ENCODE peak calls at places on chromosomes 1 and 21, in nine cellular contexts. R is fibroblast of lung, E is PC-3, A is mammary epithelial cell, W is trophoblast cell, O is neuronal stem cell, U is GM23248, G is H9, Z is endothelial cell of umbilical vein. Q is an unnamed sample.

GRCh38 chr21:40471103-40471502 is 375.9 kb downstream of the DSCAM start:
- DNase-seq in R (no peak), E (no peak), A (no peak), W (no peak), O (no peak), U (no peak), G (no peak), Z (no peak), Q (no peak)

GRCh38 chr1:31650161-31650560 is 5.5 kb upstream of the PEF1 start:
- DNase-seq in R (no peak), E (no peak), A (no peak), W (peak), O (no peak), U (no peak), G (no peak), Z (no peak), Q (no peak)

GRCh38 chr1:12544992-12545391 is 73.0 kb downstream of the DHRS3 start:
- DNase-seq in R (no peak), E (no peak), A (no peak), W (no peak), O (no peak), U (no peak), G (no peak), Z (peak), Q (no peak)

GRCh38 chr21:21137986-21138385 is 139.8 kb downstream of the NCAM2 start:
- DNase-seq in R (peak), E (no peak), A (no peak), W (peak), O (no peak), U (no peak), G (no peak), Z (no peak), Q (no peak)

GRCh38 chr1:235207202-235207565 is 46.1 kb upstream of the RBM34 start:
- DNase-seq in R (no peak), E (no peak), A (peak), W (no peak), O (no peak), U (no peak), G (no peak), Z (no peak), Q (no peak)

GRCh38 chr1:3548156-3548893 is 63.0 kb downstream of the MEGF6 start:
- DNase-seq in R (peak), E (no peak), A (no peak), W (peak), O (no peak), U (no peak), G (no peak), Z (no peak), Q (no peak)

GRCh38 chr1:47295579-47295978 is 18.4 kb downstream of the STIL start:
- DNase-seq in R (no peak), E (no peak), A (no peak), W (no peak), O (no peak), U (no peak), G (no peak), Z (no peak), Q (no peak)

GRCh38 chr1:157152510-157152909 is 14.3 kb upstream of the ETV3 start:
- DNase-seq in R (no peak), E (no peak), A (no peak), W (no peak), O (no peak), U (no peak), G (no peak), Z (no peak), Q (no peak)

GRCh38 chr1:39898648-39899603 is 2.8 kb downstream of the MYCL start:
- DNase-seq in R (peak), E (peak), A (no peak), W (peak), O (peak), U (peak), G (peak), Z (peak), Q (peak)

GRCh38 chr1:38784452-38785284 is 74.9 kb downstream of the RRAGC start:
- DNase-seq in R (no peak), E (no peak), A (no peak), W (no peak), O (no peak), U (no peak), G (no peak), Z (no peak), Q (no peak)

GRCh38 chr1:190168116-190168515 is 309.5 kb downstream of the BRINP3 start:
- DNase-seq in R (peak), E (peak), A (peak), W (peak), O (no peak), U (no peak), G (no peak), Z (peak), Q (no peak)

GRCh38 chr1:98482611-98483010 is 178.9 kb upstream of the SNX7 start:
- DNase-seq in R (no peak), E (no peak), A (no peak), W (no peak), O (no peak), U (no peak), G (no peak), Z (no peak), Q (no peak)

GRCh38 chr1:209207701-209208286 is 375.7 kb upstream of the CAMK1G start:
- DNase-seq in R (peak), E (peak), A (peak), W (peak), O (peak), U (peak), G (peak), Z (peak), Q (peak)

GRCh38 chr1:91827094-91828006 is 58.6 kb downstream of the TGFBR3 start:
- DNase-seq in R (no peak), E (no peak), A (peak), W (peak), O (no peak), U (peak), G (no peak), Z (no peak), Q (no peak)

GRCh38 chr1:15213333-15213732 is 33.7 kb upstream of the FHAD1 start:
- DNase-seq in R (peak), E (no peak), A (no peak), W (peak), O (peak), U (no peak), G (no peak), Z (no peak), Q (no peak)

GRCh38 chr1:235917267-235917811 is 50.6 kb upstream of the LYST start:
- DNase-seq in R (peak), E (peak), A (peak), W (peak), O (no peak), U (peak), G (no peak), Z (peak), Q (no peak)

GRCh38 chr1:211613951-211614350 is 35.0 kb upstream of the SLC30A1 start:
- DNase-seq in R (no peak), E (no peak), A (no peak), W (peak), O (no peak), U (no peak), G (no peak), Z (no peak), Q (no peak)

GRCh38 chr1:1181938-1182410 is 8.3 kb downstream of the TTLL10 start:
- DNase-seq in R (no peak), E (no peak), A (no peak), W (no peak), O (no peak), U (no peak), G (peak), Z (no peak), Q (peak)

GRCh38 chr1:150553392-150554085 is 4.3 kb downstream of the ADAMTSL4 start:
- DNase-seq in R (no peak), E (no peak), A (no peak), W (no peak), O (no peak), U (no peak), G (peak), Z (no peak), Q (no peak)

GRCh38 chr21:37198989-37199924 is 67.9 kb downstream of the VPS26C start:
- DNase-seq in R (peak), E (peak), A (peak), W (peak), O (no peak), U (peak), G (no peak), Z (peak), Q (no peak)

GRCh38 chr1:168876830-168877229 is 147.8 kb upstream of the DPT start:
- DNase-seq in R (no peak), E (no peak), A (no peak), W (no peak), O (no peak), U (no peak), G (no peak), Z (no peak), Q (no peak)

GRCh38 chr1:24340770-24341169 is 21.6 kb downstream of the GRHL3 start:
- DNase-seq in R (no peak), E (no peak), A (no peak), W (no peak), O (no peak), U (no peak), G (no peak), Z (no peak), Q (no peak)

GRCh38 chr1:193104496-193104905 is 713 bp downstream of the GLRX2 start:
- DNase-seq in R (no peak), E (peak), A (peak), W (peak), O (no peak), U (peak), G (peak), Z (no peak), Q (peak)

GRCh38 chr1:94325379-94326302 is 88.3 kb upstream of the ARHGAP29 start:
- DNase-seq in R (peak), E (peak), A (peak), W (peak), O (no peak), U (peak), G (no peak), Z (peak), Q (no peak)

GRCh38 chr1:6438047-6438525 is 13.5 kb downstream of the ESPN start:
- DNase-seq in R (peak), E (peak), A (peak), W (peak), O (peak), U (peak), G (peak), Z (peak), Q (peak)

GRCh38 chr1:4375812-4376211 is 278.6 kb upstream of the AJAP1 start:
- DNase-seq in R (no peak), E (no peak), A (no peak), W (no peak), O (no peak), U (no peak), G (no peak), Z (no peak), Q (no peak)

GRCh38 chr1:36304521-36304920 is 1.6 kb upstream of the SH3D21 start:
- DNase-seq in R (no peak), E (no peak), A (no peak), W (peak), O (no peak), U (no peak), G (no peak), Z (no peak), Q (no peak)

GRCh38 chr1:46547481-46548383 is 3.7 kb downstream of the KNCN start:
- DNase-seq in R (peak), E (peak), A (peak), W (peak), O (no peak), U (peak), G (no peak), Z (peak), Q (peak)

GRCh38 chr1:221435510-221435909 is 306.4 kb downstream of the DUSP10 start:
- DNase-seq in R (peak), E (peak), A (peak), W (peak), O (peak), U (peak), G (no peak), Z (peak), Q (peak)

GRCh38 chr1:56286956-56287355 is 292.4 kb downstream of the PLPP3 start:
- DNase-seq in R (no peak), E (no peak), A (no peak), W (peak), O (no peak), U (peak), G (no peak), Z (no peak), Q (no peak)

GRCh38 chr1:246104927-246105326 is 402.2 kb downstream of the SMYD3 start:
- DNase-seq in R (no peak), E (peak), A (peak), W (no peak), O (no peak), U (no peak), G (no peak), Z (no peak), Q (no peak)

DNA sequence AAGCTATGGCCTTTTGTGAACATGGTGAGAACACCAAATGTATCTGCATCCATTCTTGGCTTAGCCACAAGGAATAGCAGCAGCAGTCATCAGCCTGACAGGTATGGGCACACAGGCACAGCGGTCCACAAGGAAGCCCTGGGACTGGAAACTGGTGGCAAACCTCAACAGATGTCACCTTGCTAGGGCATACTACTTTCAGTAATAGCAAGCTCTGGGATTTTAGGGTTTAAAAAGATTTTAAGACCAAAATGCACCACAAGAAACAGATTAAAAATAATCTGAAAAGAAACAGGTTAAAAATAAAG is 9.7 kb upstream of the CADM3 start:
- DNase-seq in R (no peak), E (no peak), A (no peak), W (no peak), O (no peak), U (no peak), G (no peak), Z (no peak), Q (no peak)
- H2AFZ ChIP-seq in R (no peak), E (no peak), A (no peak), W (no peak), O (no peak), U (no peak), G (no peak), Z (no peak), Q (no peak)

GRCh38 chr1:203316626-203317093 is 11.3 kb downstream of the BTG2 start:
- DNase-seq in R (peak), E (no peak), A (no peak), W (peak), O (no peak), U (no peak), G (no peak), Z (peak), Q (no peak)

GRCh38 chr1:203320546-203321272 is 15.4 kb downstream of the BTG2 start:
- DNase-seq in R (no peak), E (no peak), A (peak), W (peak), O (no peak), U (peak), G (peak), Z (peak), Q (peak)

GRCh38 chr1:203317429-203318228 is 12.3 kb downstream of the BTG2 start:
- DNase-seq in R (no peak), E (no peak), A (no peak), W (no peak), O (no peak), U (no peak), G (no peak), Z (no peak), Q (no peak)

GRCh38 chr1:203321273-203322052 is 16.1 kb downstream of the BTG2 start:
- DNase-seq in R (no peak), E (no peak), A (no peak), W (no peak), O (no peak), U (no peak), G (no peak), Z (no peak), Q (no peak)

GRCh38 chr1:203318229-203318517 is 12.9 kb downstream of the BTG2 start:
- DNase-seq in R (no peak), E (no peak), A (no peak), W (no peak), O (no peak), U (no peak), G (no peak), Z (no peak), Q (no peak)
- H2AFZ ChIP-seq in R (no peak), E (no peak), A (no peak), W (no peak), O (no peak), U (no peak), G (no peak), Z (no peak), Q (no peak)

DNA sequence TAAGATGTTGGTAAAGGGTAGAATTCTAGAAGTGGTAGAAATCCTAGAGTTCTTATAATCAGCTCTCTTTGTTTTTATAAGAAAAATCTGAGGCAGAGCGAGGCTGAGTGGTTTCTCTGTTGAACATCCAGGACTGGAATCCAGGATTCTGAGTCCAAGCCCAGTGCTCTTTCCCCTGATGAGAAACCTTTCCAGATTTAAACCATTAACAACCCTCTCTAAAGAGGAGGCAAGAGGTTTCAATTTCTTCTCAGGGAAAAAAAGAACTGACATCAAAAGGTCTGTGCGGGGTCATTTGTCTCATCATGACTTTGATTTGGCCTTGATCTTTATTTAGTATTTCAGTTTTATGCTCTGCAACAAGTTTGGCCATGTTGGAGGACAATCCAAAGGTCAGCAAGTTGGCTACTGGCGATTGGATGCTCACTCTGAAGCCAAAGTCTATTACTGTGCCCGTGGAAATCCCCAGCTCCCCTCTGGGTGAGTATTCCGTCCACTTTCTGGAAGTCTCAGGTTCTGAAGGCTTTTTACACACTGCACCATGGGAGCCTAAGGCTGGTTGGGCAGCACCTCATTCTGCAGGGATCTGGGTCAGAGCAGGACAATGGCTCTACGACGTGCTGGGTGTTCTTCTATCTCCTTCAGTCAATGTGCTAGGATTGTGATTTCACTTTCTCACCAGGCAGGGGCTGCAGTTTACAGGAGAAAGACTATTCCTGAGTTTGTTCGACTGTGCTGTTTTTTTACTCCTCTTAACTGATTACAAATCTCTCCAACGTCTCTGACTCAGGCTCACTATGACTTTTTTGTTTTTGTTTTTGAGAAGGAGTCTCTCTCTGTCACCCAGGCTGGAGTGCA is 18.9 kb upstream of the CCT8 start:
- DNase-seq in R (peak), E (no peak), A (peak), W (peak), O (no peak), U (peak), G (no peak), Z (peak), Q (no peak)
- H2AFZ ChIP-seq in R (peak), E (no peak), A (peak), W (no peak), O (no peak), U (peak), G (no peak), Z (peak), Q (no peak)

GRCh38 chr21:32806810-32807386 is 35.3 kb upstream of the PAXBP1 start:
- DNase-seq in R (no peak), E (no peak), A (peak), W (no peak), O (no peak), U (peak), G (no peak), Z (no peak), Q (no peak)
- H2AFZ ChIP-seq in R (no peak), E (no peak), A (no peak), W (no peak), O (no peak), U (no peak), G (no peak), Z (no peak), Q (peak)

GRCh38 chr1:175067707-175068106 is at the start of gene TNN:
- DNase-seq in R (no peak), E (no peak), A (no peak), W (no peak), O (no peak), U (no peak), G (peak), Z (no peak), Q (peak)
- H2AFZ ChIP-seq in R (no peak), E (no peak), A (no peak), W (no peak), O (peak), U (no peak), G (no peak), Z (no peak), Q (peak)

GRCh38 chr1:87154351-87154750 is 174.3 kb upstream of the LMO4 start:
- DNase-seq in R (no peak), E (no peak), A (no peak), W (no peak), O (no peak), U (no peak), G (no peak), Z (no peak), Q (no peak)

GRCh38 chr1:87148670-87149069 is 180.0 kb upstream of the LMO4 start:
- DNase-seq in R (no peak), E (no peak), A (no peak), W (peak), O (no peak), U (no peak), G (no peak), Z (no peak), Q (no peak)

GRCh38 chr1:87149166-87150065 is 179.3 kb upstream of the LMO4 start:
- DNase-seq in R (peak), E (peak), A (peak), W (peak), O (no peak), U (peak), G (peak), Z (no peak), Q (peak)

GRCh38 chr1:87150143-87150542 is 178.5 kb upstream of the LMO4 start:
- DNase-seq in R (no peak), E (no peak), A (no peak), W (peak), O (no peak), U (no peak), G (no peak), Z (peak), Q (no peak)

DNA sequence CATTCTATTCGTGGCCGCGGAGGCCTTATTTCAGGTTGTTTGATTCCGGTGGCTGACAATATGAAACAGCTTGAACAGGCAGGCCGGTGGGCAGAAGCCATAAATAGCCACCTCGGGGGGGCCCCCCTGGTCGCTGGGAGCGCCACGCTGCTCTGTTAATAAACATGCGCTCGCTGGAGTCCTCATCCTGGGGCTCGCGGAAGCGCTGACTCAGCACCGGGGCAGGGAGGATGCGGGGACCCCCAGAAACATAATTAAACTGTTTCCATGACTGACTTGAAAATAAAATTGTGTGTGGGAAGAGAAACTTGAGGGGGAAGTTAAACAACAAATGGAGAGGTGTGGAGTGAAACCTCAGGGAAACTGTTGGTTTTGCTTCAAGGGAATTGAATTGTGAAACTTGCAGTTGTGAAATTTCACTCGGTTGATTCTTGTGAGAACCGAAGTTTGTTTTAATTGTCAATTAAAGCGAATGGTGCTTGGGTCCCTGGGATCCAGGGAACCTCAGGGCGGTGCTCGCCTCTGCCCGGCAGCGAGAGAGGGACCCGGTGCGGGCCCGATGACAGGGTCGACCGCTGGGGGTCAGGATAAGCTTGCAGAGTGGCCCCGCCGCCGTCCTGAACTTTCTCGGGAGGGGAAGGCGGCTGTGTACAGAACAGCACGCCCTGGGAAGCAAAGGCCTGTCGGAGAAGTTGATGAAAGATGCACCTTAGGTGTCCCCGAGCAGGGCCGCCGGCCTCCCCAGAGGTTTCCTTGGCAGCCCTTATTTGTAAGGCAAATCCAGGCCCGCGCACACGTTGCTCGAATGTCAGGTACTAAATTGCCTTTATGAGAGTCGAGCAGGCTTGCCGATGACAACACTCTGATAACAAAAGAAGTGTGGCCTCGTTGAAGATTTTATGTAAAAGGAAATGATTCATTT is 176.9 kb upstream of the LMO4 start:
- DNase-seq in R (peak), E (no peak), A (no peak), W (peak), O (peak), U (no peak), G (peak), Z (peak), Q (peak)
- H2AFZ ChIP-seq in R (peak), E (no peak), A (no peak), W (no peak), O (peak), U (no peak), G (no peak), Z (peak), Q (peak)

GRCh38 chr1:88640060-88640459 is 44.0 kb upstream of the PKN2 start:
- DNase-seq in R (no peak), E (no peak), A (no peak), W (no peak), O (no peak), U (no peak), G (no peak), Z (no peak), Q (no peak)
- H2AFZ ChIP-seq in R (no peak), E (no peak), A (no peak), W (no peak), O (no peak), U (no peak), G (no peak), Z (no peak), Q (no peak)